ENCODE peak calls at places on chromosomes 11 and 22, in six cellular contexts. O is fibroblast of lung; H is AG04450; W is immature natural killer cell; E is stimulated activated CD8-positive, alpha-beta memory T cell treated with anti-CD3 and anti-CD28 coated beads, Interleukin-15, amount 100 ng/mL, for 4 hours; U is CD4-positive, alpha-beta T cell. G is an unnamed sample.

GRCh38 chr11:32706985-32707736 is 87.3 kb downstream of the CCDC73 start:
- DNase-seq in E (no peak), W (no peak), O (peak; percentile 91), U (no peak), H (peak; percentile 21), G (peak; percentile 11)

GRCh38 chr11:115279831-115280761 is 224.1 kb downstream of the CADM1 start:
- DNase-seq in H (peak; percentile 63), U (no peak), O (peak; percentile 89), W (no peak), E (no peak), G (no peak)

GRCh38 chr11:115657586-115657985 is 153.4 kb upstream of the CADM1 start:
- DNase-seq in E (no peak), U (no peak), O (peak; percentile 68), W (no peak), H (no peak), G (no peak)

GRCh38 chr11:32304521-32304920 is 130.8 kb downstream of the WT1 start:
- DNase-seq in W (no peak), E (no peak), H (no peak), U (no peak), O (no peak), G (no peak)

GRCh38 chr22:24514241-24515024 is 19.3 kb downstream of the UPB1 start:
- DNase-seq in W (no peak), O (no peak), H (no peak), E (no peak), U (no peak), G (no peak)

GRCh38 chr11:117618956-117619355 is 178.1 kb downstream of the DSCAML1 start:
- DNase-seq in E (no peak), W (no peak), H (no peak), O (no peak), U (no peak), G (no peak)

GRCh38 chr11:77401486-77402217 is 72.2 kb downstream of the PAK1 start:
- DNase-seq in H (no peak), E (no peak), U (no peak), O (no peak), W (no peak), G (no peak)

GRCh38 chr11:44622190-44622650 is 56.8 kb downstream of the CD82 start:
- DNase-seq in W (no peak), H (no peak), E (no peak), O (no peak), U (no peak), G (no peak)

GRCh38 chr22:35033635-35034296 is 32.2 kb upstream of the ISX start:
- DNase-seq in H (no peak), U (no peak), W (no peak), O (no peak), E (no peak), G (no peak)

GRCh38 chr22:40620464-40621046 is 16.0 kb downstream of the MRTFA start:
- DNase-seq in H (no peak), W (no peak), U (no peak), E (no peak), O (peak; percentile 85), G (peak; percentile 49)

GRCh38 chr11:66910016-66910415 is 48.2 kb downstream of the PC start:
- DNase-seq in H (no peak), E (no peak), U (no peak), O (no peak), W (no peak), G (no peak)

GRCh38 chr22:34645375-34645774 is 420.6 kb upstream of the ISX start:
- DNase-seq in U (no peak), H (no peak), W (no peak), O (no peak), E (no peak), G (no peak)

GRCh38 chr22:31080164-31080847 is 812 bp upstream of the SMTN start:
- DNase-seq in E (no peak), W (no peak), H (no peak), U (no peak), O (no peak), G (no peak)

GRCh38 chr11:117862753-117863152 is 13.7 kb downstream of the FXYD6 start:
- DNase-seq in U (no peak), H (no peak), E (no peak), W (no peak), O (no peak), G (no peak)

GRCh38 chr22:50318698-50319411 is 8.0 kb downstream of the DENND6B start:
- DNase-seq in E (no peak), H (no peak), O (no peak), W (no peak), U (no peak), G (no peak)

GRCh38 chr22:20953668-20954500 is 13.2 kb upstream of the AIFM3 start:
- DNase-seq in U (no peak), W (no peak), O (peak; percentile 8), H (no peak), E (no peak), G (no peak)

GRCh38 chr22:35313311-35314121 is 13.8 kb downstream of the TOM1 start:
- DNase-seq in W (no peak), U (no peak), O (peak; percentile 96), H (peak; percentile 26), E (no peak), G (peak; percentile 63)

GRCh38 chr11:106353031-106353430 is 275.6 kb downstream of the AASDHPPT start:
- DNase-seq in U (no peak), W (no peak), H (no peak), O (no peak), E (no peak), G (no peak)

GRCh38 chr22:28410050-28410816 is 269.4 kb downstream of the TTC28 start:
- DNase-seq in O (peak; percentile 84), W (no peak), H (no peak), E (no peak), U (no peak), G (peak; percentile 9)

GRCh38 chr22:27112273-27112672 is 454.9 kb downstream of the MIAT start:
- DNase-seq in H (no peak), O (no peak), E (no peak), U (no peak), W (no peak), G (no peak)

GRCh38 chr22:49768961-49769690 is 58.5 kb downstream of the BRD1 start:
- DNase-seq in U (no peak), H (peak; percentile 43), W (no peak), E (no peak), O (peak; percentile 40), G (no peak)

GRCh38 chr22:41780714-41781507 is 19.6 kb upstream of the CCDC134 start:
- DNase-seq in O (peak; percentile 50), W (peak; percentile 92), E (peak; percentile 76), U (peak; percentile 88), H (no peak), G (no peak)

GRCh38 chr22:21826204-21826603 is 41.2 kb downstream of the MAPK1 start:
- DNase-seq in U (no peak), W (no peak), O (no peak), E (no peak), H (no peak), G (no peak)

GRCh38 chr11:66115638-66116410 is 45.8 kb downstream of the PACS1 start:
- DNase-seq in H (no peak), E (no peak), W (peak; percentile 74), O (peak; percentile 72), U (no peak), G (no peak)

GRCh38 chr11:827146-827860 is 416 bp upstream of the CRACR2B start:
- DNase-seq in U (no peak), W (no peak), E (no peak), H (no peak), O (no peak), G (no peak)

GRCh38 chr11:125314264-125315087 is 149.9 kb downstream of the PKNOX2 start:
- DNase-seq in H (no peak), U (no peak), O (no peak), W (no peak), E (no peak), G (no peak)

GRCh38 chr22:27405672-27406388 is 395.7 kb downstream of the MN1 start:
- DNase-seq in E (no peak), W (no peak), H (no peak), O (no peak), U (no peak), G (peak; percentile 53)

GRCh38 chr11:133078591-133079179 is 453.6 kb downstream of the OPCML start:
- DNase-seq in U (no peak), O (peak; percentile 22), W (no peak), H (no peak), E (no peak), G (peak; percentile 12)

GRCh38 chr22:35349368-35349703 is 31.6 kb upstream of the HMOX1 start:
- DNase-seq in E (no peak), H (no peak), O (no peak), U (no peak), W (no peak), G (no peak)

G was measured in H54.